ENCODE peak calls at places on chromosome 10, in four cellular contexts. One of them, this sample, is unnamed.

GRCh38 chr10:117663750-117664149 is 121.2 kb downstream of the EMX2 start:
- DNase-seq in effector memory CD8-positive, alpha-beta T cell: no peak
- DNase-seq in mucosa of gallbladder: no peak
- DNase-seq in WTC11: no peak
- DNase-seq in this sample: peak; percentile 42

GRCh38 chr10:118960166-118961090 is 69.1 kb upstream of the NANOS1 start:
- DNase-seq in mucosa of gallbladder: no peak
- DNase-seq in WTC11: no peak
- DNase-seq in effector memory CD8-positive, alpha-beta T cell: no peak
- DNase-seq in this sample: no peak

GRCh38 chr10:43214071-43214955 is 52.6 kb downstream of the RASGEF1A start:
- DNase-seq in WTC11: no peak
- DNase-seq in mucosa of gallbladder: no peak
- DNase-seq in effector memory CD8-positive, alpha-beta T cell: no peak
- DNase-seq in this sample: no peak

GRCh38 chr10:124152781-124153600 is 59.6 kb upstream of the CHST15 start:
- DNase-seq in WTC11: no peak
- DNase-seq in effector memory CD8-positive, alpha-beta T cell: no peak
- DNase-seq in mucosa of gallbladder: peak; percentile 62
- DNase-seq in this sample: peak; percentile 73

GRCh38 chr10:69071610-69072009 is 16.3 kb upstream of the SRGN start:
- DNase-seq in mucosa of gallbladder: no peak
- DNase-seq in WTC11: no peak
- DNase-seq in effector memory CD8-positive, alpha-beta T cell: no peak
- DNase-seq in this sample: no peak

GRCh38 chr10:132518572-132519381 is 18.8 kb upstream of the INPP5A start:
- DNase-seq in WTC11: peak; percentile 78
- DNase-seq in mucosa of gallbladder: peak; percentile 82
- DNase-seq in effector memory CD8-positive, alpha-beta T cell: no peak
- DNase-seq in this sample: no peak

GRCh38 chr10:97785231-97785630 is 13.4 kb upstream of the SFRP5 start:
- DNase-seq in WTC11: no peak
- DNase-seq in effector memory CD8-positive, alpha-beta T cell: no peak
- DNase-seq in mucosa of gallbladder: no peak
- DNase-seq in this sample: no peak

GRCh38 chr10:34644245-34644644 is 170.9 kb downstream of the PARD3 start:
- DNase-seq in mucosa of gallbladder: no peak
- DNase-seq in WTC11: no peak
- DNase-seq in effector memory CD8-positive, alpha-beta T cell: no peak
- DNase-seq in this sample: no peak

GRCh38 chr10:3480281-3480999 is 304.6 kb downstream of the KLF6 start:
- DNase-seq in mucosa of gallbladder: no peak
- DNase-seq in effector memory CD8-positive, alpha-beta T cell: no peak
- DNase-seq in WTC11: no peak
- DNase-seq in this sample: no peak

GRCh38 chr10:50809596-50809995 is 69.9 kb downstream of the ASAH2B start:
- DNase-seq in effector memory CD8-positive, alpha-beta T cell: no peak
- DNase-seq in mucosa of gallbladder: no peak
- DNase-seq in WTC11: no peak
- DNase-seq in this sample: no peak

GRCh38 chr10:61119573-61119972 is 175.6 kb upstream of the RHOBTB1 start:
- DNase-seq in effector memory CD8-positive, alpha-beta T cell: no peak
- DNase-seq in mucosa of gallbladder: no peak
- DNase-seq in WTC11: no peak
- DNase-seq in this sample: no peak

GRCh38 chr10:113273151-113273876 is 279.5 kb upstream of the HABP2 start:
- DNase-seq in WTC11: peak; percentile 18
- DNase-seq in effector memory CD8-positive, alpha-beta T cell: no peak
- DNase-seq in mucosa of gallbladder: peak; percentile 14
- DNase-seq in this sample: no peak

GRCh38 chr10:30284860-30285594 is 64.1 kb downstream of the MTPAP start:
- DNase-seq in effector memory CD8-positive, alpha-beta T cell: no peak
- DNase-seq in WTC11: no peak
- DNase-seq in mucosa of gallbladder: no peak
- DNase-seq in this sample: no peak

GRCh38 chr10:96991313-96991841 is 159.3 kb downstream of the LCOR start:
- DNase-seq in mucosa of gallbladder: no peak
- DNase-seq in effector memory CD8-positive, alpha-beta T cell: no peak
- DNase-seq in WTC11: no peak
- DNase-seq in this sample: no peak

GRCh38 chr10:124508070-124508667 is 46.5 kb downstream of the LHPP start:
- DNase-seq in effector memory CD8-positive, alpha-beta T cell: no peak
- DNase-seq in mucosa of gallbladder: no peak
- DNase-seq in WTC11: no peak
- DNase-seq in this sample: no peak

GRCh38 chr10:29435809-29436501 is 147.1 kb downstream of the LYZL1 start:
- DNase-seq in WTC11: no peak
- DNase-seq in mucosa of gallbladder: no peak
- DNase-seq in effector memory CD8-positive, alpha-beta T cell: no peak
- DNase-seq in this sample: no peak

GRCh38 chr10:130025326-130025725 is 61.3 kb upstream of the EBF3 start:
- DNase-seq in mucosa of gallbladder: no peak
- DNase-seq in WTC11: no peak
- DNase-seq in effector memory CD8-positive, alpha-beta T cell: no peak
- DNase-seq in this sample: no peak

GRCh38 chr10:117677239-117677638 is 134.7 kb downstream of the EMX2 start:
- DNase-seq in WTC11: no peak
- DNase-seq in effector memory CD8-positive, alpha-beta T cell: no peak
- DNase-seq in mucosa of gallbladder: no peak
- DNase-seq in this sample: no peak

GRCh38 chr10:129939416-129940275 is 24.4 kb downstream of the EBF3 start:
- DNase-seq in mucosa of gallbladder: no peak
- DNase-seq in WTC11: no peak
- DNase-seq in effector memory CD8-positive, alpha-beta T cell: no peak
- DNase-seq in this sample: no peak

GRCh38 chr10:92125169-92125543 is 165.7 kb downstream of the CPEB3 start:
- DNase-seq in WTC11: no peak
- DNase-seq in effector memory CD8-positive, alpha-beta T cell: no peak
- DNase-seq in mucosa of gallbladder: no peak
- DNase-seq in this sample: no peak